ENCODE peak calls at places on chromosomes 13 and 19, in ten cellular contexts. H, B, J, D, X, A, C, P, I and S are unnamed samples.

GRCh38 chr19:16896098-16896912 is 7.5 kb downstream of the F2RL3 start:
- DNase-seq in C (no peak), A (no peak), B (no peak), D (no peak), J (peak; percentile 37), X (no peak), H (peak; percentile 27), P (peak; percentile 83), I (peak; percentile 12), S (no peak)

GRCh38 chr13:33228645-33229445 is 56.7 kb downstream of the STARD13 start:
- DNase-seq in H (peak; percentile 38), C (peak; percentile 26), A (no peak), J (no peak), P (no peak), X (peak; percentile 96), B (peak; percentile 74), I (peak; percentile 67), D (no peak), S (peak; percentile 86)

GRCh38 chr13:40692946-40693345 is 26.5 kb upstream of the FOXO1 start:
- DNase-seq in D (no peak), H (no peak), J (no peak), X (no peak), P (no peak), B (peak; percentile 4), A (peak; percentile 11), C (no peak), I (peak; percentile 10), S (no peak)

GRCh38 chr13:64453831-64454230 is 2776.3 kb downstream of the PCDH9 start:
- DNase-seq in I (peak; percentile 15), B (no peak), P (no peak), X (no peak), A (no peak), C (no peak), H (no peak), J (no peak), D (no peak), S (no peak)

GRCh38 chr19:53871448-53871847 is 3.8 kb downstream of the MYADM start:
- DNase-seq in H (no peak), C (no peak), I (no peak), P (no peak), B (no peak), D (no peak), J (no peak), X (peak; percentile 51), A (no peak), S (no peak)

GRCh38 chr19:29596885-29597525 is 9.1 kb upstream of the POP4 start:
- DNase-seq in H (no peak), B (peak; percentile 55), X (peak; percentile 10), P (no peak), I (peak; percentile 34), A (no peak), C (no peak), J (no peak), D (no peak), S (peak; percentile 21)

GRCh38 chr13:49466240-49466914 is 22.3 kb downstream of the SETDB2 start:
- DNase-seq in X (no peak), B (no peak), I (no peak), H (no peak), P (no peak), A (no peak), J (no peak), D (no peak), C (no peak), S (no peak)

GRCh38 chr19:3699071-3699740 is 1.1 kb downstream of the PIP5K1C start:
- DNase-seq in I (peak; percentile 56), C (no peak), H (peak; percentile 48), D (no peak), P (peak; percentile 84), A (no peak), J (peak; percentile 50), X (peak; percentile 74), B (peak; percentile 47), S (peak; percentile 82)

GRCh38 chr19:53927745-53928144 is 18.7 kb downstream of the CACNG7 start:
- DNase-seq in C (no peak), D (no peak), P (no peak), A (peak; percentile 64), I (peak; percentile 79), J (no peak), B (peak; percentile 77), X (peak; percentile 46), H (no peak), S (peak; percentile 80)

GRCh38 chr19:1292419-1293151 is 6.9 kb downstream of the EFNA2 start:
- DNase-seq in H (peak; percentile 47), C (no peak), B (no peak), P (no peak), D (no peak), I (no peak), J (no peak), X (no peak), A (no peak), S (no peak)

GRCh38 chr13:75485286-75486062 is 3.5 kb upstream of the TBC1D4 start:
- DNase-seq in H (no peak), A (peak; percentile 22), B (peak; percentile 43), J (no peak), D (no peak), I (peak; percentile 60), C (peak; percentile 51), P (no peak), X (peak; percentile 46), S (peak; percentile 31)

GRCh38 chr13:113562866-113563265 is 21.7 kb upstream of the TFDP1 start:
- DNase-seq in H (peak; percentile 12), J (no peak), X (no peak), P (no peak), C (no peak), D (no peak), A (no peak), I (no peak), B (no peak), S (no peak)

GRCh38 chr19:30310806-30311121 is 61.4 kb upstream of the ZNF536 start:
- DNase-seq in H (no peak), A (no peak), X (no peak), B (no peak), J (no peak), P (no peak), C (no peak), I (no peak), D (no peak), S (no peak)

DNA sequence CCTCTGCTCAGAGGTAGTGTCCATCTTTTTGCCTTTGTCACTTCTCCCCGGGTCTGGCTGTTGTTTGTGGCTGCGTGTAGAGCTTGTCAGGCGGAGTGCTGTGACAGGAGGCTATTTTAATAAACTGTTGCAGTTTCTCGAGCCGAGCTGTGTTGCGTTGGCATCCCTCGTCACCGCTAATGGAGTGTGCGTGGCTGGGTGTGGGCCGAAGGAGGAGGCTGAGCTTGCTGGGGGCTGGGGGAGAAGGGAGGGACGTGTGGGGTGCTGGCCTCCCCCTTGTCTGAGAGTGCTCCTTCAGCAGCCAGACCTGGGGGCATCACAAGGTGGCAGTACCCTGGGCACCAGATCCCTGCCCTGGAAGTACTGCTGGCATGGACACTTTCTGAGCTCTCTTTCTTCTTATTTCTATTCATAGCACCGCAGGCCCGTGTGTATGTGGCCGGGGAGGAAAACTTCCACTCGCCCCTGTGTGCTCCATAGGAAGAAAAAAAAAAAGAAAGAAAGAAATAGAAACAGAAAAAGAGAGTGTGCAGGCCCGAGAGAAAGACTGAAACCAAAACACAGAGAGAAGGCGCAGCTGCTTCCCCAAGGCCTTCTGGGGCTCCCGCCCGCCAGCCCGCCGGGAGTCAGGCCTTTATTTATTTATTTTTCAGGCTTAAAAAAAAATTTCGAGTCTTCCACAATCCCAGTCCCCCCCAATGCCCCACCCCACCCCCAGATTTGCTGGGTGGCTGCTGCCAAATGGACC is 27.0 kb downstream of the NFIX start:
- DNase-seq in B (peak; percentile 74), J (no peak), A (no peak), H (no peak), C (no peak), P (peak; percentile 69), D (no peak), X (peak; percentile 36), I (peak; percentile 41), S (peak; percentile 51)
- H3K4me3 ChIP-seq in B (peak overlapping the region; percentile 56), J (peak overlapping the region; percentile 24), A (no peak overlapping the region), H (peak overlapping the region; percentile 29), C (no peak overlapping the region), P (peak overlapping the region; percentile 33), D (peak overlapping the region; percentile 17), X (no peak overlapping the region), I (no peak overlapping the region), S (peak overlapping the region; percentile 67)

GRCh38 chr19:5578094-5578846 is 10.5 kb upstream of the TINCR start:
- DNase-seq in C (no peak), A (peak; percentile 59), D (no peak), J (peak; percentile 73), H (peak; percentile 74), P (peak; percentile 94), I (peak; percentile 56), X (peak; percentile 47), B (peak; percentile 48), S (peak; percentile 50)
- H3K4me3 ChIP-seq in C (no peak overlapping the region), A (no peak overlapping the region), D (no peak overlapping the region), J (no peak overlapping the region), H (peak overlapping the region; percentile 30), P (no peak overlapping the region), I (no peak overlapping the region), X (no peak overlapping the region), B (peak overlapping the region; percentile 6), S (peak overlapping the region; percentile 14)

DNA sequence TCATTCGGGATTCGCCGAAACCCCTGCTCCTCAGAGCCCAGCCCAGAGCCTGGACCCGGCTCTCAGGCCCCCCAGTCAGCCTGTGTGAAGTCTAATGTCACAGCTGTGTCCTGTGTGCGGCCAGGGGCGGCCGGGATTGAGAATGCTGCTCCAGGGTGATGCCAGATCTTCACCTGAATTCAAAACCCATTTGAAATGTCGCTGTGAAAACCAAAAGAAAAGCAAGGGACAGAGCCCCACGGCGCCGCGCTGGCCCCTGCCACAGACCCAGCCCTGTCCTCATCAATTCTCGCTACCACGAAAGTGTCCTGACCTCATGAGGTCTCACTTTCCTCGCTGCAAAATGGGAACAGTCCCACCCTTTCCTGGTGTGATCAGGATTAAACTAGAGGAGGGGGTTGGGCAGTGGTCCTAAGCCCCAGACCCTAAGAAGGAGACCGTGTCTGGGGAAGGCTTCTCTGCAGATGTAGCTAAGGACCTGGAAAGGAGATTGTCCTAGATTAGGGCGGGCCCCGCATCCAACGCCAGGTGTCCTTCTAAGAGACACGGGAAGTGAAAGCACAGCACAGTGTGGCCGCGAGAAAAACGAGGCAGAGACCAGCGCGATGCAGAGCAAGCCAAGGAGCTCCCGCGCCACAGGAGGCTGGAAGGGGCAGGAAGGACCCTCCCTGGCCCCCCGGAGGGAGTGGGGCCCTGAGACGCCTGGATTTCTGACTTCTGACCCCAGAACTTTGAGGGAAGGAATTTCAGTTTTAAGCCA is 34.0 kb upstream of the SPACA7 start:
- DNase-seq in J (no peak), A (no peak), D (no peak), I (no peak), B (no peak), P (no peak), H (no peak), X (no peak), C (no peak), S (no peak)
- H3K4me3 ChIP-seq in J (no peak overlapping the region), A (no peak overlapping the region), D (no peak overlapping the region), I (no peak overlapping the region), B (no peak overlapping the region), P (no peak overlapping the region), H (no peak overlapping the region), X (no peak overlapping the region), C (no peak overlapping the region), S (no peak overlapping the region)

DNA sequence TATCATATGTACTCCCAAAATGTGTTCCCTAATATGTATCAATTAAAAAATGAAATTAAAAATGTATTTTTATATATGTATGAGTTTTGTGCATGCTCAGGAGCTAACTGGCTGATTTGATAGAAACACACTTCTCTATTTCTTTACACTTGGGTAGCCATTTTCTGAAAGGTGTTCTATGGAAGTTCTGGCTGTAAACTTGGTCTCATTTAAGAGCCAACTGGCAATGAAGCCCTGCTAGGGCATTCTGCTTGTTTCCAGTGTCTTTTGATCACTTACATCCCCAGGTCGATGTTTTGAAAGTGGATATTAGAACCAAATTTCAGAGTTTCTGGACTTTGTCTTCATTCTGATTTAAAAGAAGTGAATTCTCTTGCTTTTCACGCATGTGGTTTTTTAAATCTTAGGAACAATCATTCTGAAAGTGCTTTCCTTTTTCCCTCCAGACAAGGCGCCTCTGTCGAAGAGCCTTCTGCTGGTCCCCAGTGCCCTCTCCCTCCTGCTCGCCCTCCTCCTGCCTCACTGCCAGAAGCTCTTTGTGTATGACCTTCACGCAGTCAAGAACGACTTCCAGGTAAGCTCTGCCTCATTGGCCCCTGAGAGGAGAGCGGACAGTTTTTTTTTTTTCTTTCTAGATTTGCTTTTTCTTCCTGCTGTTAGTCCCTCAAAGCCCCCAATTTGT is 20.1 kb downstream of the GPR18 start:
- DNase-seq in X (no peak), B (no peak), I (no peak), D (no peak), H (no peak), J (no peak), A (no peak), C (no peak), P (no peak), S (no peak)
- H3K4me3 ChIP-seq in X (no peak overlapping the region), B (no peak overlapping the region), I (no peak overlapping the region), D (no peak overlapping the region), H (no peak overlapping the region), J (no peak overlapping the region), A (no peak overlapping the region), C (no peak overlapping the region), P (no peak overlapping the region), S (no peak overlapping the region)